ENCODE peak calls at places on chromosomes 2 and 18, in eight cellular contexts. J is spleen, F is prostate gland, D is sigmoid colon, Z is H1, W is suprapubic skin, Y is transverse colon, O is endothelial cell of umbilical vein. U is an unnamed sample.
A peak's percentile ranks its signal among the peaks of the same experiment; 100 is the strongest.

GRCh38 chr2:55010915-55011314 is 39.3 kb downstream of the RTN4 start:
- DNase-seq in Z (no peak), O (no peak), Y (no peak), J (no peak), D (no peak), W (peak; percentile 67), F (no peak), U (no peak)

GRCh38 chr2:64157792-64158191 is 13.6 kb upstream of the PELI1 start:
- DNase-seq in Y (no peak), Z (no peak), W (no peak), D (no peak), J (no peak), O (no peak), F (no peak), U (no peak)

GRCh38 chr2:148020036-148020357 is 540 bp downstream of the ORC4 start:
- DNase-seq in O (no peak), Y (no peak), D (no peak), J (no peak), Z (no peak), W (no peak), F (no peak), U (no peak)

GRCh38 chr2:176546550-176546949 is 277.3 kb downstream of the MTX2 start:
- DNase-seq in Z (no peak), J (no peak), D (no peak), O (no peak), F (no peak), Y (no peak), W (no peak), U (no peak)

GRCh38 chr2:187377335-187377734 is 70.7 kb downstream of the CALCRL start:
- DNase-seq in Z (no peak), Y (no peak), O (no peak), W (no peak), J (no peak), F (no peak), D (no peak), U (no peak)

GRCh38 chr2:20839052-20839451 is 16.2 kb upstream of the LDAH start:
- DNase-seq in D (no peak), O (no peak), W (no peak), Z (no peak), J (no peak), Y (no peak), F (no peak), U (no peak)

GRCh38 chr2:25331686-25332365 is 9.9 kb downstream of the DNMT3A start:
- DNase-seq in D (no peak), Z (no peak), J (peak; percentile 59), W (no peak), F (no peak), O (no peak), Y (no peak), U (no peak)

GRCh38 chr2:120223034-120223912 is at the start of gene TMEM185B:
- DNase-seq in Y (peak; percentile 95), W (peak; percentile 93), O (peak; percentile 78), F (peak; percentile 89), D (peak; percentile 95), J (peak; percentile 98), Z (peak; percentile 93), U (no peak)

GRCh38 chr18:74596959-74597661 is 560 bp upstream of the ZNF407 start:
- DNase-seq in Y (peak; percentile 76), D (peak; percentile 87), W (peak; percentile 84), J (peak; percentile 95), Z (peak; percentile 76), F (peak; percentile 57), O (peak; percentile 78), U (no peak)

GRCh38 chr2:191321861-191322662 is 76.9 kb downstream of the MYO1B start:
- DNase-seq in F (no peak), D (no peak), Z (peak; percentile 59), J (no peak), W (no peak), Y (no peak), O (peak; percentile 33), U (no peak)

GRCh38 chr2:150126839-150127238 is 360.6 kb downstream of the RND3 start:
- DNase-seq in J (no peak), W (no peak), Z (no peak), Y (no peak), D (no peak), O (no peak), F (no peak), U (no peak)

GRCh38 chr2:220279372-220279771 is 651.9 kb downstream of the SLC4A3 start:
- DNase-seq in Z (no peak), J (no peak), F (no peak), Y (no peak), W (no peak), O (no peak), D (no peak), U (no peak)

GRCh38 chr18:13680612-13681011 is 45.7 kb downstream of the FAM210A start:
- DNase-seq in Z (peak; percentile 61), F (no peak), J (no peak), D (no peak), W (no peak), O (no peak), Y (no peak), U (no peak)

GRCh38 chr2:88329815-88330603 is 122.5 kb downstream of the FOXI3 start:
- DNase-seq in D (no peak), Y (no peak), F (no peak), O (no peak), J (no peak), Z (peak; percentile 54), W (no peak), U (no peak)

GRCh38 chr2:210713122-210713521 is 156.7 kb downstream of the CPS1 start:
- DNase-seq in Z (no peak), D (no peak), Y (no peak), W (no peak), F (no peak), O (no peak), J (no peak), U (no peak)

GRCh38 chr2:240590681-240591111 is 4.2 kb downstream of the CAPN10 start:
- DNase-seq in W (no peak), J (peak; percentile 66), Y (no peak), Z (no peak), D (peak; percentile 54), O (no peak), F (no peak), U (no peak)

GRCh38 chr2:67255933-67256615 is 141.1 kb upstream of the ETAA1 start:
- DNase-seq in Y (no peak), W (no peak), Z (no peak), F (no peak), J (no peak), O (peak; percentile 16), D (no peak), U (no peak)

GRCh38 chr2:9614562-9614961 is 16.2 kb downstream of the YWHAQ start:
- DNase-seq in Z (no peak), D (no peak), F (no peak), W (no peak), J (no peak), Y (no peak), O (no peak), U (no peak)
- H3K4me1 ChIP-seq in Z (no peaks in the 10 kb centered on the region), D (peaks cover 55% of the 10 kb centered on the region), F (peaks cover 10% of the 10 kb centered on the region), W (peaks cover 54% of the 10 kb centered on the region), J (peaks cover 100% of the 10 kb centered on the region), Y (peaks cover 10% of the 10 kb centered on the region), O (no peaks in the 10 kb centered on the region), U (peaks cover 74% of the 10 kb centered on the region)

GRCh38 chr2:11056614-11057013 is 98.7 kb upstream of the SLC66A3 start:
- DNase-seq in D (no peak), F (no peak), J (no peak), Y (no peak), W (no peak), O (no peak), Z (no peak), U (no peak)
- TF ChIP-seq POLR2AphosphoS5 in D (no peak), F (no peak), J (no peak), Y (no peak), W (no peak), O (no peak), Z (no peak), U (no peak)

GRCh38 chr2:71934595-71935263 is 212.9 kb downstream of the CYP26B1 start:
- DNase-seq in W (peak; percentile 89), D (peak; percentile 85), Y (no peak), F (no peak), O (no peak), Z (peak; percentile 26), J (peak; percentile 37), U (no peak)

GRCh38 chr2:71932027-71932779 is 215.5 kb downstream of the CYP26B1 start:
- DNase-seq in Z (peak; percentile 38), F (peak; percentile 1), W (peak; percentile 52), Y (no peak), O (no peak), D (no peak), J (peak; percentile 36), U (no peak)

GRCh38 chr2:71932780-71933466 is 214.7 kb downstream of the CYP26B1 start:
- DNase-seq in J (peak; percentile 68), Z (peak; percentile 35), W (no peak), F (no peak), Y (no peak), O (no peak), D (no peak), U (no peak)

GRCh38 chr2:71934320-71934593 is 213.4 kb downstream of the CYP26B1 start:
- DNase-seq in W (no peak), F (no peak), J (no peak), Y (no peak), Z (peak; percentile 10), O (no peak), D (no peak), U (no peak)

DNA sequence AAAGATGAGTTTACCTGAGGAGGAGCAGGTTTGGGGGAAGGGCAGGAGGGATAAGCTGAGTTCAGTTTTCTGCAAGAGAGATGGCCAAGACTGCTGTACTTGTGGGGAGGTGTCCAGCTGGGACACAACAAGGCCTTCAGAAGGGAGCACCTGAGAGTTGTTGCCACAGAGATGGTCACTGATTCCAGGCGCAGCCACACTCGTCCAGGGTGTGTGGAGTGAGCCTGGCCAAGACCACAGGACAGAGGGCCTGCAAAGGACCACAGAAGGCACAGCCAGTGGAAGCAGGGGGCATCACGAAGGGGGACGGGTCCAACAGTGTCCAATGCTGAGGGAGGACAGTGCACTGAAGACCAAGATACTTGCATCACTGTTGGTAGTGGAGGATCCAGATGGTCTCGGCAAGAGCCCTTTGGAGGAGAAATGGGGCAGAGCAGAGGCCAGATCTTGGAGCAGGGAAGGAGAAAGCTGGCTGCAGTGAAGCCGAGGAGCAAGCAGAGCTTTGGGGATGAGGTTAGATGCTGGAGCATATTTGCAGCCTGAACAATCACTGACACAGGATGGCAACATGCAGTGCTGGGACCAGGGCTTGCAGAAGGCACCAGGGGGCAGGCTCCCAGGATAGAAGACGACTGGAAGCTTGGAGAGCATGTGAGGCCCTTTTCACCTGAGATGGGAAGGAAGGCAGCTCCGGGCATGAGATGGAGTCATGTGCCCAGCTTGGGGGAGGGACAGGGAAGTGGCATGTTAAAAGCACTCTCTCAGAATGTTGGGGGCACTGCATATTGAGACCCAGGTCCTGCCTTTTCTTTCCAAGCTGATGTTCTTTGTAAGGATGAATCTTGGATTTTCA is 214.0 kb downstream of the CYP26B1 start:
- DNase-seq in Y (no peak), D (no peak), O (no peak), F (no peak), J (peak; percentile 59), Z (peak; percentile 35), W (peak; percentile 61), U (no peak)
- TF ChIP-seq CTCF in Y (no peak), D (no peak), O (no peak), F (peak; percentile 16), J (no peak), Z (no peak), W (no peak), U (no peak)

DNA sequence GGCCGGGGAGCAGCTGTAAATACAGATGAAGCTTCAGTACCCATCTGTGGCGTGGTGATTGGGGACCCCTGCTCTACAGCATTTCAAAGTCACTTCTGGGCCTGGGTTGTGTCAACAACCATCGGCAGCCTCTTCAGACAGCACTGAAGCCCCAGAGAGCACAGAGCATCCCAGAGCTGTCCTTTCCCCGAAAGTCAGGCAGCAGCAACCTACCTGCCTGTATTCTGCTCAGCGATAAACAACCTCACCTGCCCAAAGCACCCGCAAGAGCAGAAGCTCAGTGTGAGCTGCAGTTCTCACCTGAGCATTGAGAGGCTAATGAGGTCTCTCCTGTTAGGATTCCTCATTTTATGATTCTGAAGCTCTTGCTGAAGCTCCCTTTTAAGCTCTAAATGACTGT is 19.3 kb downstream of the TRABD2A start:
- DNase-seq in W (no peak), D (no peak), F (no peak), Y (no peak), J (no peak), O (no peak), Z (no peak), U (no peak)
- H3K4me1 ChIP-seq in W (peaks cover 3% of the 10 kb centered on the region), D (no peaks in the 10 kb centered on the region), F (no peaks in the 10 kb centered on the region), Y (peaks cover 3% of the 10 kb centered on the region), J (peaks cover 34% of the 10 kb centered on the region), O (no peaks in the 10 kb centered on the region), Z (no peaks in the 10 kb centered on the region), U (no peaks in the 10 kb centered on the region)